ENCODE peak calls at places on chromosomes 4 and X, in four cellular contexts. M, N, O and S are unnamed samples.

GRCh38 chr4:123408471-123409084 is 12.0 kb downstream of the SPRY1 start:
- DNase-seq in M (peak; percentile 21), N (no peak), O (no peak), S (no peak)

GRCh38 chrX:48919947-48920712 is 1.3 kb upstream of the PIM2 start:
- DNase-seq in M (no peak), N (no peak), O (peak; percentile 7), S (no peak)

GRCh38 chr4:176099314-176099713 is 33.7 kb downstream of the WDR17 start:
- DNase-seq in M (no peak), N (no peak), O (no peak), S (no peak)

GRCh38 chr4:5956285-5957021 is 61.8 kb downstream of the C4orf50 start:
- DNase-seq in M (peak; percentile 78), N (peak; percentile 92), O (no peak), S (no peak)

GRCh38 chr4:23276076-23276475 is 583.3 kb downstream of the GBA3 start:
- DNase-seq in M (no peak), N (no peak), O (no peak), S (no peak)

GRCh38 chr4:48243897-48244296 is 25.7 kb downstream of the TEC start:
- DNase-seq in M (no peak), N (no peak), O (no peak), S (no peak)

GRCh38 chr4:6728320-6729029 is 12.5 kb downstream of the BLOC1S4 start:
- DNase-seq in M (no peak), N (no peak), O (no peak), S (no peak)

GRCh38 chr4:92121099-92121498 is 182.7 kb upstream of the GRID2 start:
- DNase-seq in M (no peak), N (no peak), O (no peak), S (no peak)

GRCh38 chr4:90025248-90025647 is 101.9 kb upstream of the CCSER1 start:
- DNase-seq in M (no peak), N (no peak), O (peak; percentile 17), S (no peak)

GRCh38 chrX:130770615-130771014 is 132.4 kb downstream of the ENOX2 start:
- DNase-seq in M (no peak), N (no peak), O (peak; percentile 87), S (no peak)

GRCh38 chrX:18410038-18410437 is 15.4 kb upstream of the CDKL5 start:
- DNase-seq in M (peak; percentile 15), N (no peak), O (peak; percentile 28), S (no peak)

GRCh38 chr4:155597933-155598451 is 68.7 kb upstream of the GUCY1A1 start:
- DNase-seq in M (no peak), N (no peak), O (no peak), S (no peak)

GRCh38 chrX:39891781-39892180 is 206.0 kb downstream of the BCOR start:
- DNase-seq in M (no peak), N (no peak), O (no peak), S (no peak)

GRCh38 chrX:39896951-39897740 is 200.6 kb downstream of the BCOR start:
- DNase-seq in M (peak; percentile 84), N (no peak), O (peak; percentile 68), S (peak; percentile 35)

GRCh38 chrX:39895228-39896110 is 202.3 kb downstream of the BCOR start:
- DNase-seq in M (no peak), N (peak; percentile 57), O (no peak), S (no peak)

GRCh38 chrX:39893417-39894338 is 204.1 kb downstream of the BCOR start:
- DNase-seq in M (no peak), N (no peak), O (no peak), S (no peak)

DNA sequence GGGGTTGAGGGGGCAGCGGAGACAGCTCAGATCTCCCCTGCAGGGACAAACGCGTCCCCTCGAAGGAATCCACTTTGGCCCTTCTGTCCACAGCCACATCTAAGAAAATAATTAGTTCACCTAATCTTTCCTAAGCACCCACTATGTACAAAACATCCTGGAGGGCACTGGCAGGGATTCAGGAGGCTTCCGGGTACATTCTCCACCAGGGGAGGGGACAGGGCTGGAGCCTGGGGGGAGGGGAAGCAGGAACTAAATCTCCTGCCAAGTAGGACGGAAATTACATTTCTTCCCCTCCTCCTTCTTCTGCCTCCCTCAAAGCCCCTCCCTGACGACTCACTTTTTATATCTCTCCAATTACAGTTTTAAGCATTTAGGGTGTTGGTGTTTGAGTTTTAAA is 203.1 kb downstream of the BCOR start:
- DNase-seq in M (no peak), N (no peak), O (no peak), S (no peak)
- H3K4me1 ChIP-seq in M (peaks cover 18% of the 10 kb centered on the region), N (no peaks in the 10 kb centered on the region), O (peaks cover 17% of the 10 kb centered on the region), S (peaks cover 9% of the 10 kb centered on the region)

GRCh38 chrX:13084611-13085010 is 40.2 kb upstream of the FAM9C start:
- DNase-seq in M (no peak), N (no peak), O (no peak), S (no peak)

GRCh38 chrX:13078739-13079444 is 34.5 kb upstream of the FAM9C start:
- DNase-seq in M (peak; percentile 20), N (peak; percentile 25), O (peak; percentile 85), S (peak; percentile 45)

GRCh38 chrX:13080128-13080795 is 35.8 kb upstream of the FAM9C start:
- DNase-seq in M (no peak), N (no peak), O (no peak), S (no peak)

GRCh38 chrX:13082286-13083065 is 38.1 kb upstream of the FAM9C start:
- DNase-seq in M (no peak), N (no peak), O (no peak), S (no peak)

GRCh38 chrX:13081385-13082285 is 37.2 kb upstream of the FAM9C start:
- DNase-seq in M (no peak), N (no peak), O (no peak), S (no peak)
- H3K4me1 ChIP-seq in M (peaks cover 5% of the 10 kb centered on the region), N (no peaks in the 10 kb centered on the region), O (peaks cover 4% of the 10 kb centered on the region), S (peaks cover 3% of the 10 kb centered on the region)

GRCh38 chr4:7906171-7906581 is 33.5 kb downstream of the AFAP1 start:
- DNase-seq in M (no peak), N (no peak), O (peak; percentile 40), S (no peak)

GRCh38 chr4:7904108-7904516 is 35.5 kb downstream of the AFAP1 start:
- DNase-seq in M (no peak), N (no peak), O (peak; percentile 41), S (no peak)

GRCh38 chr4:7904942-7905341 is 34.7 kb downstream of the AFAP1 start:
- DNase-seq in M (no peak), N (no peak), O (peak; percentile 91), S (no peak)

GRCh38 chr4:7907142-7907541 is 32.5 kb downstream of the AFAP1 start:
- DNase-seq in M (no peak), N (no peak), O (no peak), S (no peak)

GRCh38 chr4:7905461-7905915 is 34.2 kb downstream of the AFAP1 start:
- DNase-seq in M (no peak), N (peak; percentile 49), O (peak; percentile 35), S (peak; percentile 43)
- H3K4me1 ChIP-seq in M (peaks cover 48% of the 10 kb centered on the region), N (no peaks in the 10 kb centered on the region), O (peaks cover 29% of the 10 kb centered on the region), S (peaks cover 20% of the 10 kb centered on the region)

DNA sequence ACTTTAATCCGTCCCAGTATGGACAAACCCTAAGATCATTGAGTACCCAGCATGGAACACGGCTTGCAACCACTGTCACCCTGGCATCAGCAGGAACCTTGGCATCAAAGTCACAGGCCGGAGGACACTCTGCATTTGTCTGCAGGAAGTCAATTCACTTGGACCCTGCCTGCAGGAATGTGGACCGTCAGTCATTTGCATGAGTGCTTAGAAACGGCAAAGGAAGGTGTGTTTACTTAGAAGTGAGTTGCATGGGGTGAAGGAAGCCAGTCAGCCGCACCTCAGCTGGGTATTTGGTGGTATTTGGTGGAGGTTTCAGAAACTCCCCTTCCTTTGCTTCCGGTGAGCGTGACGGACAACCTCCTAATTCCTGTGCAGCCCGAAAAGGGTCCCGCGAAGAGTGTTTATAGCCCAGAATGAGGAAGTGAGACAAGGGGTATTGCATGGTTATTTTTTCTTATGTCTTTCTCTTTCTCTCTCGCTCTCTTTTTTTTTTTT is 15.5 kb downstream of the P2RY8 start:
- DNase-seq in M (no peak), N (no peak), O (no peak), S (no peak)
- H3K4me1 ChIP-seq in M (no peaks in the 10 kb centered on the region), N (no peaks in the 10 kb centered on the region), O (no peaks in the 10 kb centered on the region), S (no peaks in the 10 kb centered on the region)

DNA sequence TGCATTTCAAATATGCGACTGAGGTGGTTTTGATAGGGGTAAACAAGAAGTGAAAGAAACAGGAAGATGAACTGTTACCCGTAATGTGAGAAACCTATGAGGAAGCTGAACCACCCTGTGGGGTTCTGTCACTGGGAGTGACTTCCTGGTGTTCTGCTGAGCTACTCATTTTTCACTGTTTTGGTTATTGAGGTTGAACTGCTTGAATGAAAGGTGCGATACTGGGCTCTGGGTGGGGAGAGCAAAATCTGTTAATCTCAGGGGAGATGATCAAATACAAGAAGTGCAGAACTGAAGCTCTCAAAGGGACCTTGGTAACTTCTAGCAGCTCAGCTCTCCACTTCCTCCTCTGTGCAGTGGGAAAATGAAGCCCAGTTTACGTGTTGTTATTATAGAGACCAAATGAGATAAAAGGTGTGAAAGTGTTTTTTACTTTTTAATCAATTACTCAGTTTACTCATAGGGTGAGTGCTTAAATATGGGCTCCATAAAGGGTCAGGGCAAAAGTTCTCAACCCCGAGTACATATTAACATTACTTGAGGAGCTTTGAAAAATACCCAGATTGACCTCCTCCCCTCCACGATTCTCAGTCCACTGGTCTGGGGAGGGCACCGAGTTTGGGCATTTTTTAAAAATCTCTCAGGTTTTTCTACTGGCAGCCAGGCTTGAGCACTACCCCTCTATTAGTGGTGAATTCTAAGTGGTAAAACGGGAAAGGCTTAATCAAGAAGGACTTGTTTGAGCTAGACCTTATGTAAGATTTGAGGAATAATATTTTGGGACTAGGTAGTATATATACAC is 66.7 kb downstream of the COQ2 start:
- DNase-seq in M (no peak), N (no peak), O (no peak), S (no peak)
- H3K4me1 ChIP-seq in M (no peaks in the 10 kb centered on the region), N (no peaks in the 10 kb centered on the region), O (no peaks in the 10 kb centered on the region), S (no peaks in the 10 kb centered on the region)

GRCh38 chrX:23514082-23514481 is 153.2 kb upstream of the PRDX4 start:
- DNase-seq in M (no peak), N (no peak), O (no peak), S (no peak)
- H3K4me1 ChIP-seq in M (peaks cover 11% of the 10 kb centered on the region), N (no peaks in the 10 kb centered on the region), O (no peaks in the 10 kb centered on the region), S (no peaks in the 10 kb centered on the region)

GRCh38 chr4:113621633-113622032 is 139.9 kb downstream of the CAMK2D start:
- DNase-seq in M (no peak), N (no peak), O (no peak), S (no peak)
- H3K4me1 ChIP-seq in M (no peaks in the 10 kb centered on the region), N (no peaks in the 10 kb centered on the region), O (peaks cover 7% of the 10 kb centered on the region), S (peaks cover 22% of the 10 kb centered on the region)